ENCODE peak calls at places on chromosome 18, in seven cellular contexts. M, J, N, A, I, R and Q are unnamed samples.

GRCh38 chr18:4599312-4599711 is 144.2 kb upstream of the DLGAP1 start:
- DNase-seq in M (no peak), N (no peak), A (no peak), J (no peak), R (no peak), I (no peak), Q (no peak)

GRCh38 chr18:32389868-32390267 is 80.8 kb downstream of the GAREM1 start:
- DNase-seq in M (peak), A (peak), N (no peak), R (no peak), I (no peak), J (no peak), Q (no peak)

GRCh38 chr18:10056506-10056905 is 142.7 kb downstream of the VAPA start:
- DNase-seq in M (no peak), A (no peak), N (no peak), I (no peak), J (no peak), R (no peak), Q (no peak)

GRCh38 chr18:37282386-37283037 is 283.1 kb downstream of the CELF4 start:
- DNase-seq in N (no peak), J (no peak), R (no peak), A (peak), I (no peak), M (no peak), Q (no peak)

GRCh38 chr18:76823574-76823973 is 1.2 kb downstream of the ZNF236 start:
- DNase-seq in A (no peak), I (no peak), M (no peak), N (no peak), J (no peak), R (no peak), Q (no peak)

GRCh38 chr18:36017232-36017631 is 44.8 kb downstream of the RMP24 start:
- DNase-seq in J (no peak), M (no peak), R (no peak), N (peak), I (no peak), A (no peak), Q (no peak)

GRCh38 chr18:58286793-58287625 is 243.0 kb downstream of the NEDD4L start:
- DNase-seq in J (no peak), A (no peak), N (no peak), M (no peak), I (no peak), R (no peak), Q (no peak)

GRCh38 chr18:72674710-72675109 is 130.6 kb upstream of the CBLN2 start:
- DNase-seq in A (no peak), M (no peak), N (no peak), J (no peak), R (no peak), I (no peak), Q (no peak)

GRCh38 chr18:21243041-21243431 is 1.0 kb downstream of the GREB1L start:
- DNase-seq in A (peak), N (no peak), J (no peak), M (peak), R (no peak), I (no peak), Q (no peak)

GRCh38 chr18:8167673-8168072 is 441.6 kb upstream of the RAB12 start:
- DNase-seq in A (no peak), J (no peak), N (no peak), M (no peak), I (no peak), R (no peak), Q (no peak)

GRCh38 chr18:46426311-46427047 is 230.5 kb downstream of the LOXHD1 start:
- DNase-seq in M (no peak), A (no peak), J (no peak), R (no peak), N (no peak), I (no peak), Q (no peak)

GRCh38 chr18:44802508-44802907 is 121.8 kb downstream of the SETBP1 start:
- DNase-seq in I (no peak), J (no peak), R (no peak), N (no peak), A (no peak), M (no peak), Q (no peak)

GRCh38 chr18:55489742-55490055 is 98.3 kb downstream of the TCF4 start:
- DNase-seq in A (peak), M (no peak), J (no peak), N (no peak), I (no peak), R (no peak), Q (no peak)

GRCh38 chr18:13672657-13673056 is 53.7 kb downstream of the FAM210A start:
- DNase-seq in R (no peak), J (no peak), N (no peak), A (no peak), I (no peak), M (no peak), Q (no peak)

GRCh38 chr18:62281684-62282083 is 43.4 kb upstream of the TNFRSF11A start:
- DNase-seq in I (no peak), A (no peak), M (peak), N (peak), J (no peak), R (peak), Q (no peak)

GRCh38 chr18:40413160-40413559 is 1541.9 kb upstream of the PIK3C3 start:
- DNase-seq in N (no peak), A (peak), I (no peak), M (peak), J (no peak), R (no peak), Q (no peak)

GRCh38 chr18:57445488-57446319 is 10.5 kb downstream of the ONECUT2 start:
- DNase-seq in M (no peak), J (no peak), R (no peak), N (no peak), A (peak), I (no peak), Q (no peak)

GRCh38 chr18:79574938-79575525 is 104.6 kb upstream of the CTDP1 start:
- DNase-seq in I (no peak), J (no peak), N (no peak), M (no peak), R (no peak), A (no peak), Q (no peak)

GRCh38 chr18:79863161-79863945 is 65.6 kb downstream of the KCNG2 start:
- DNase-seq in I (no peak), M (no peak), N (no peak), R (no peak), A (no peak), J (no peak), Q (no peak)

GRCh38 chr18:5879479-5879882 is 15.8 kb downstream of the TMEM200C start:
- DNase-seq in R (peak), J (no peak), I (no peak), A (peak), N (no peak), M (peak), Q (no peak)

GRCh38 chr18:22432672-22433137 is 15.0 kb upstream of the CTAGE1 start:
- DNase-seq in A (no peak), N (peak), J (no peak), M (peak), R (peak), I (peak), Q (no peak)